ENCODE peak calls at places on chromosomes 5 and 9, in eight cellular contexts. N, G, O, K, W, Z, J and T are unnamed samples.

GRCh38 chr9:127980056-127980705 is 608 bp downstream of the EEIG1 start:
- DNase-seq in N (peak; percentile 68), G (no peak), O (no peak), K (peak; percentile 22), W (peak; percentile 45), Z (no peak), J (peak; percentile 66), T (peak; percentile 59)

GRCh38 chr5:54703091-54703490 is 185.5 kb downstream of the SNX18 start:
- DNase-seq in N (peak; percentile 64), G (no peak), O (peak; percentile 91), K (no peak), W (no peak), Z (no peak), J (no peak), T (no peak)

GRCh38 chr5:170393958-170394357 is 4.8 kb upstream of the KCNMB1 start:
- DNase-seq in N (no peak), G (no peak), O (no peak), K (no peak), W (no peak), Z (no peak), J (no peak), T (no peak)

GRCh38 chr9:21670374-21670773 is 132.1 kb upstream of the MTAP start:
- DNase-seq in N (no peak), G (no peak), O (no peak), K (no peak), W (peak; percentile 24), Z (no peak), J (no peak), T (no peak)

GRCh38 chr5:32278403-32278802 is 34.3 kb downstream of the MTMR12 start:
- DNase-seq in N (no peak), G (no peak), O (peak; percentile 83), K (no peak), W (no peak), Z (no peak), J (no peak), T (no peak)

GRCh38 chr5:83253731-83254130 is 176.4 kb downstream of the XRCC4 start:
- DNase-seq in N (no peak), G (no peak), O (no peak), K (no peak), W (no peak), Z (no peak), J (no peak), T (no peak)

GRCh38 chr9:89999534-90000370 is 394.9 kb downstream of the GADD45G start:
- DNase-seq in N (peak; percentile 86), G (peak; percentile 18), O (peak; percentile 70), K (peak; percentile 85), W (peak; percentile 36), Z (no peak), J (no peak), T (peak; percentile 52)

GRCh38 chr5:13955896-13956295 is 11.4 kb upstream of the DNAH5 start:
- DNase-seq in N (no peak), G (no peak), O (peak; percentile 63), K (no peak), W (no peak), Z (no peak), J (no peak), T (no peak)

GRCh38 chr9:134559013-134559412 is 82.6 kb upstream of the COL5A1 start:
- DNase-seq in N (peak; percentile 6), G (no peak), O (no peak), K (no peak), W (no peak), Z (no peak), J (no peak), T (no peak)

GRCh38 chr9:130672933-130673615 is 8.7 kb downstream of the PRDM12 start:
- DNase-seq in N (no peak), G (no peak), O (peak; percentile 54), K (no peak), W (no peak), Z (no peak), J (no peak), T (no peak)